ENCODE peak calls at places on chromosomes 7 and 10, in five cellular contexts. W, K, I, N and P are unnamed samples.

GRCh38 chr10:3889961-3890522 is 105.0 kb upstream of the KLF6 start:
- DNase-seq in W (no peak), K (no peak), I (no peak), N (no peak), P (no peak)

GRCh38 chr7:116322541-116322940 is 112.2 kb downstream of the TES start:
- DNase-seq in W (no peak), K (no peak), I (no peak), N (no peak), P (no peak)

GRCh38 chr10:59283456-59284082 is 78.8 kb downstream of the FAM13C start:
- DNase-seq in W (peak), K (no peak), I (no peak), N (no peak), P (no peak)

GRCh38 chr10:21518629-21519321 is 6.7 kb downstream of the SKIDA1 start:
- DNase-seq in W (peak), K (no peak), I (no peak), N (no peak), P (no peak)

GRCh38 chr7:116310131-116310530 is 99.8 kb downstream of the TES start:
- DNase-seq in W (no peak), K (no peak), I (no peak), N (no peak), P (no peak)

GRCh38 chr7:47215640-47216039 is 366.3 kb downstream of the TNS3 start:
- DNase-seq in W (no peak), K (no peak), I (no peak), N (no peak), P (no peak)

GRCh38 chr7:114354306-114354705 is 60.3 kb upstream of the FOXP2 start:
- DNase-seq in W (peak), K (no peak), I (no peak), N (no peak), P (no peak)

GRCh38 chr7:20329389-20330175 is 1.1 kb upstream of the ITGB8 start:
- DNase-seq in W (peak), K (no peak), I (no peak), N (no peak), P (no peak)

GRCh38 chr7:150941983-150942590 is 36.0 kb downstream of the KCNH2 start:
- DNase-seq in W (no peak), K (no peak), I (peak), N (peak), P (no peak)